ENCODE peak calls at places on chromosomes 2 and 18, in four cellular contexts. One of them, this sample, is unnamed.

GRCh38 chr2:143934170-143934912 is 585.6 kb downstream of the ZEB2 start:
- DNase-seq in A549: no peak
- DNase-seq in progenitor cell of endocrine pancreas: no peak
- DNase-seq in posterior cingulate gyrus: no peak
- DNase-seq in this sample: no peak

GRCh38 chr2:59398081-59398480 is 1155.4 kb downstream of the BCL11A start:
- DNase-seq in posterior cingulate gyrus: no peak
- DNase-seq in A549: no peak
- DNase-seq in progenitor cell of endocrine pancreas: no peak
- DNase-seq in this sample: no peak

GRCh38 chr2:151774506-151774905 is 40.2 kb upstream of the NEB start:
- DNase-seq in progenitor cell of endocrine pancreas: no peak
- DNase-seq in A549: no peak
- DNase-seq in posterior cingulate gyrus: no peak
- DNase-seq in this sample: no peak

GRCh38 chr2:166344286-166345113 is 31.2 kb downstream of the SCN9A start:
- DNase-seq in progenitor cell of endocrine pancreas: no peak
- DNase-seq in A549: no peak
- DNase-seq in posterior cingulate gyrus: no peak
- DNase-seq in this sample: no peak

GRCh38 chr2:8798393-8798792 is 39.0 kb downstream of the KIDINS220 start:
- DNase-seq in A549: no peak
- DNase-seq in posterior cingulate gyrus: no peak
- DNase-seq in progenitor cell of endocrine pancreas: no peak
- DNase-seq in this sample: no peak

GRCh38 chr2:67451086-67451832 is 54.1 kb downstream of the ETAA1 start:
- DNase-seq in progenitor cell of endocrine pancreas: no peak
- DNase-seq in A549: peak; percentile 8
- DNase-seq in posterior cingulate gyrus: no peak
- DNase-seq in this sample: no peak

GRCh38 chr2:174535757-174536703 is 49.2 kb upstream of the GPR155 start:
- DNase-seq in posterior cingulate gyrus: no peak
- DNase-seq in progenitor cell of endocrine pancreas: no peak
- DNase-seq in A549: no peak
- DNase-seq in this sample: no peak

GRCh38 chr2:82796132-82796531 is 1662.9 kb downstream of the SUCLG1 start:
- DNase-seq in posterior cingulate gyrus: no peak
- DNase-seq in progenitor cell of endocrine pancreas: no peak
- DNase-seq in A549: no peak
- DNase-seq in this sample: no peak

GRCh38 chr2:157257312-157258252 is at the start of gene GALNT5:
- DNase-seq in progenitor cell of endocrine pancreas: no peak
- DNase-seq in A549: peak; percentile 3
- DNase-seq in posterior cingulate gyrus: no peak
- DNase-seq in this sample: no peak

GRCh38 chr2:172415759-172416158 is 11.6 kb upstream of the ITGA6 start:
- DNase-seq in progenitor cell of endocrine pancreas: no peak
- DNase-seq in A549: no peak
- DNase-seq in posterior cingulate gyrus: no peak
- DNase-seq in this sample: no peak

GRCh38 chr2:23595601-23596251 is 210.7 kb downstream of the KLHL29 start:
- DNase-seq in posterior cingulate gyrus: peak; percentile 86
- DNase-seq in A549: no peak
- DNase-seq in progenitor cell of endocrine pancreas: no peak
- DNase-seq in this sample: peak; percentile 61

GRCh38 chr2:40168032-40168431 is 283.9 kb downstream of the SLC8A1 start:
- DNase-seq in A549: no peak
- DNase-seq in progenitor cell of endocrine pancreas: no peak
- DNase-seq in posterior cingulate gyrus: no peak
- DNase-seq in this sample: no peak

GRCh38 chr2:168660859-168661258 is 141.6 kb upstream of the NOSTRIN start:
- DNase-seq in A549: no peak
- DNase-seq in posterior cingulate gyrus: no peak
- DNase-seq in progenitor cell of endocrine pancreas: no peak
- DNase-seq in this sample: no peak

GRCh38 chr2:10448646-10449480 is 736 bp upstream of the ODC1 start:
- DNase-seq in progenitor cell of endocrine pancreas: peak; percentile 90
- DNase-seq in posterior cingulate gyrus: peak; percentile 97
- DNase-seq in A549: peak; percentile 92
- DNase-seq in this sample: peak; percentile 77

GRCh38 chr18:43525149-43525548 is 247.9 kb upstream of the SYT4 start:
- DNase-seq in posterior cingulate gyrus: no peak
- DNase-seq in A549: no peak
- DNase-seq in progenitor cell of endocrine pancreas: no peak
- DNase-seq in this sample: no peak

GRCh38 chr2:127437056-127437455 is 18.8 kb downstream of the PROC start:
- DNase-seq in progenitor cell of endocrine pancreas: no peak
- DNase-seq in A549: no peak
- DNase-seq in posterior cingulate gyrus: no peak
- DNase-seq in this sample: no peak

GRCh38 chr2:63050916-63051794 is 525 bp downstream of the OTX1 start:
- DNase-seq in progenitor cell of endocrine pancreas: peak; percentile 30
- DNase-seq in posterior cingulate gyrus: peak; percentile 57
- DNase-seq in A549: no peak
- DNase-seq in this sample: no peak

GRCh38 chr2:127420039-127420864 is 2.0 kb downstream of the PROC start:
- DNase-seq in progenitor cell of endocrine pancreas: no peak
- DNase-seq in A549: no peak
- DNase-seq in posterior cingulate gyrus: peak; percentile 48
- DNase-seq in this sample: no peak

GRCh38 chr2:195322324-195322723 is 334.7 kb upstream of the SLC39A10 start:
- DNase-seq in progenitor cell of endocrine pancreas: no peak
- DNase-seq in A549: peak; percentile 5
- DNase-seq in posterior cingulate gyrus: no peak
- DNase-seq in this sample: no peak

GRCh38 chr2:84839851-84840250 is 41.0 kb downstream of the TRABD2A start:
- DNase-seq in posterior cingulate gyrus: no peak
- DNase-seq in progenitor cell of endocrine pancreas: no peak
- DNase-seq in A549: no peak
- DNase-seq in this sample: no peak

GRCh38 chr2:9108210-9108967 is 98.2 kb upstream of the ASAP2 start:
- DNase-seq in posterior cingulate gyrus: no peak
- DNase-seq in A549: no peak
- DNase-seq in progenitor cell of endocrine pancreas: no peak
- DNase-seq in this sample: no peak

GRCh38 chr2:101349893-101350662 is 37.2 kb downstream of the CREG2 start:
- DNase-seq in A549: no peak
- DNase-seq in posterior cingulate gyrus: no peak
- DNase-seq in progenitor cell of endocrine pancreas: no peak
- DNase-seq in this sample: peak; percentile 72

GRCh38 chr2:230794472-230794871 is 70.3 kb upstream of the ITM2C start:
- DNase-seq in A549: no peak
- DNase-seq in posterior cingulate gyrus: no peak
- DNase-seq in progenitor cell of endocrine pancreas: no peak
- DNase-seq in this sample: no peak

GRCh38 chr18:37684183-37684582 is 118.6 kb upstream of the CELF4 start:
- DNase-seq in progenitor cell of endocrine pancreas: no peak
- DNase-seq in posterior cingulate gyrus: no peak
- DNase-seq in A549: no peak
- DNase-seq in this sample: no peak

GRCh38 chr18:62239475-62239874 is 52.4 kb downstream of the RELCH start:
- DNase-seq in A549: no peak
- DNase-seq in posterior cingulate gyrus: no peak
- DNase-seq in progenitor cell of endocrine pancreas: no peak
- DNase-seq in this sample: no peak

GRCh38 chr2:222569826-222570225 is 86.1 kb downstream of the FARSB start:
- DNase-seq in posterior cingulate gyrus: no peak
- DNase-seq in A549: no peak
- DNase-seq in progenitor cell of endocrine pancreas: no peak
- DNase-seq in this sample: no peak

GRCh38 chr2:9178905-9179571 is 27.6 kb upstream of the ASAP2 start:
- DNase-seq in A549: no peak
- DNase-seq in progenitor cell of endocrine pancreas: no peak
- DNase-seq in posterior cingulate gyrus: peak; percentile 79
- DNase-seq in this sample: no peak

GRCh38 chr2:85577386-85578242 is at the start of gene VAMP8:
- DNase-seq in A549: no peak
- DNase-seq in posterior cingulate gyrus: no peak
- DNase-seq in progenitor cell of endocrine pancreas: no peak
- DNase-seq in this sample: no peak

GRCh38 chr2:222946700-222947278 is 86.0 kb downstream of the ACSL3 start:
- DNase-seq in A549: no peak
- DNase-seq in posterior cingulate gyrus: no peak
- DNase-seq in progenitor cell of endocrine pancreas: no peak
- DNase-seq in this sample: no peak

GRCh38 chr18:70289351-70290330 is 796 bp downstream of the SOCS6 start:
- DNase-seq in posterior cingulate gyrus: peak; percentile 73
- DNase-seq in A549: no peak
- DNase-seq in progenitor cell of endocrine pancreas: peak; percentile 39
- DNase-seq in this sample: no peak

GRCh38 chr2:17879913-17880274 is 1.4 kb downstream of the KCNS3 start:
- DNase-seq in progenitor cell of endocrine pancreas: no peak
- DNase-seq in posterior cingulate gyrus: no peak
- DNase-seq in A549: no peak
- DNase-seq in this sample: no peak